ENCODE peak calls at places on chromosomes 3 and 15, in four cellular contexts. P is HepG2, E is H1, Q is K562. I is an unnamed sample. For H3K36me3, the result is how much of the 10 kb centered on the place peaks cover.

GRCh38 chr3:155131104-155131503 is 51.0 kb downstream of the MME start:
- DNase-seq in Q (peak), E (no peak), P (no peak), I (peak)

GRCh38 chr3:24810881-24811280 is 316.2 kb upstream of the THRB start:
- DNase-seq in Q (no peak), P (no peak), E (no peak), I (no peak)

GRCh38 chr15:77224352-77224751 is 153.4 kb upstream of the TSPAN3 start:
- DNase-seq in P (peak), E (no peak), Q (no peak), I (no peak)

GRCh38 chr15:82196353-82196752 is 66.2 kb downstream of the EFL1 start:
- DNase-seq in E (no peak), Q (no peak), P (no peak), I (no peak)

GRCh38 chr15:74432271-74432967 is 1.3 kb downstream of the SEMA7A start:
- DNase-seq in P (no peak), E (no peak), Q (no peak), I (no peak)

GRCh38 chr3:147760998-147761397 is 351.8 kb downstream of the ZIC1 start:
- DNase-seq in Q (no peak), P (no peak), E (no peak), I (no peak)

GRCh38 chr3:156511987-156512677 is 42.8 kb downstream of the SSR3 start:
- DNase-seq in Q (no peak), E (no peak), P (no peak), I (no peak)

GRCh38 chr3:122727279-122727678 is 46.6 kb downstream of the PARP14 start:
- DNase-seq in Q (no peak), E (no peak), P (no peak), I (no peak)

GRCh38 chr3:182364723-182365650 is 428.3 kb upstream of the ATP11B start:
- DNase-seq in E (no peak), Q (peak), P (no peak), I (no peak)
- H3K4me2 ChIP-seq in E (no peak), Q (peak), P (no peak), I (no peak)

GRCh38 chr3:51502562-51502910 is 2.7 kb upstream of the DCAF1 start:
- DNase-seq in Q (no peak), P (no peak), E (no peak), I (no peak)

GRCh38 chr3:51501833-51502561 is 2.2 kb upstream of the DCAF1 start:
- DNase-seq in Q (peak), E (peak), P (peak), I (peak)

GRCh38 chr3:51498871-51499790 is 684 bp downstream of the DCAF1 start:
- DNase-seq in P (peak), E (peak), Q (peak), I (peak)

GRCh38 chr3:51503007-51503406 is 3.2 kb upstream of the DCAF1 start:
- DNase-seq in E (no peak), P (no peak), Q (no peak), I (no peak)

DNA sequence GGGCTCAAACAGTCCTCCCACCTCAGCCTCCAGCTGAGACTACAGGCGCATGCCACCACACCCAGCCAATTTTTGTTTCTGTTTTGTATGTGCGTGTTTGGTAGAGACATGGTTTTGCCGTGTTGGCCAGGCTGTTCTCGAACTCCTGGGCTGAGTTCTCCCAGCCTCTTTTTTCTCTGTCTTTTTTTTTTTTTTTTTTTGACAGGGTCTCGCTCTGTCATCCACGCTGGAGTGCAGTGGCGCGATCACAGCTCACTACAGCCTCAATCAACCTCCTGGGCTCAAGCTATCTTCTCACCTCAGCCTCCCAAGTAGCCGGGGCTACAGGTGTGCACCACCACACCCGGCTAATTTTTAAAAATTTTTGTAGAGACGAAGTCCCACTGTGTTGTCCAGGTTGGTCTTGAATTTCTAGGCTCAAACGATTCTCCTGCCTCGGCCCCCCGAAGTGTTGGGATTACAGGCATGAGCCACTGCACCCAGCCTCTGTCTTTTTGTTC is 867 bp upstream of the DCAF1 start:
- DNase-seq in E (no peak), Q (no peak), P (no peak), I (no peak)
- TF ChIP-seq MAFK in E (no peak), Q (no peak), P (no peak), I (no peak)

DNA sequence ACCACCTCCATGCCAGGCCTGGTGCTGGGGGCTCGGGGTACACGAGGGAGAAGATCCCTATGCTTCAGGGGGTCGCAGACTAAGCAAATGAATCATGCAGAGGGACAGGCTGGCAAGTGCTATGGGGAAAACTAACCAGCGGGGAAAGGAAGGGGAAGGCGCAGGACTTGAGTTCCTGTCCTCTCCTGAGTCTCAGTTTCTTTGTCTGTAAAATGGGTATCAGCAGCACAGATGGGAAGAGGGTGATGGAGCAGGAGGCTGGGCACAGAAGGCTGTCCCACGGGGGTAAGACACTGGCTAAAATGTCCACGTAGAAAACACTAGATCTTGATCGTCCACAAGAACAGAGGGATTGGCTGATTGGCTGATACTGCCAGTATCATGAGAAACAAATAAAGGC is 39.8 kb downstream of the RGMA start:
- DNase-seq in Q (no peak), E (no peak), P (no peak), I (no peak)
- H3K36me3 ChIP-seq in Q (under half), E (half or more), P (under half), I (under half)

GRCh38 chr3:134468519-134468918 is 17.3 kb downstream of the ANAPC13 start:
- DNase-seq in Q (no peak), P (no peak), E (no peak), I (no peak)
- H3K4me2 ChIP-seq in Q (no peak), P (no peak), E (no peak), I (no peak)

GRCh38 chr15:101008158-101009139 is 89.3 kb downstream of the LRRK1 start:
- DNase-seq in E (peak), P (peak), Q (peak), I (peak)
- TF ChIP-seq MAFK in E (no peak), P (no peak), Q (no peak), I (no peak)

GRCh38 chr3:110378481-110378880 is 693.1 kb upstream of the NECTIN3 start:
- DNase-seq in P (no peak), E (no peak), Q (no peak), I (peak)
- H3K36me3 ChIP-seq in P (under half), E (under half), Q (under half), I (under half)

GRCh38 chr15:28955686-28956421 is 70.1 kb downstream of the APBA2 start:
- DNase-seq in Q (no peak), E (no peak), P (no peak), I (peak)
- H3K4me2 ChIP-seq in Q (peak), E (no peak), P (no peak), I (peak)

GRCh38 chr3:71121429-71122167 is 461.9 kb downstream of the FOXP1 start:
- DNase-seq in E (no peak), P (no peak), Q (no peak), I (no peak)
- TF ChIP-seq MAFK in E (no peak), P (no peak), Q (no peak), I (no peak)

DNA sequence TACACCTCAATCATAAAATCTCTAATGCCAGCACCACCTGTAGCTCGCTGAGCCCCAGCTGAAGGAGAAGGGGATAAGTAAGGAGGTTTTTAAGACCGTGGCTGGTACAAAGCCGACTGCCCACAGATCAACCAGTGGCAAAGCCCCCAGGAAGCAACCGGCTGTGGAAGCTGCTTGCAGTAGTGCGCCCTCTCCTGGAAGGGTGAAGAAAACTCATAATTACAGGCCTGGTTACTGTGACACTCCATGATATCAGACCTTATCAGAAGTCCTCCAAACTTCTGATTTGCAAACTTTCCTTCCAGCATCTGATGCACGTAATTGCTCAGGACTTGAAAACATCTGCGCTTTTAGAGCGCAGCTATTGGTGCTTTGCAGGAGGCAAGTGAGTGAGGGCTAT is 63.1 kb upstream of the MCTP2 start:
- DNase-seq in E (no peak), P (peak), Q (peak), I (no peak)
- H3K36me3 ChIP-seq in E (under half), P (under half), Q (under half), I (under half)